ENCODE peak calls at places on chromosome 3, in ten cellular contexts. O is GM12878, W is tibial nerve, S is IMR-90, K is heart left ventricle, V is spleen, C is GM12891, B is ovary, J is Peyer's patch, E is NB4. R is an unnamed sample.
A peak's percentile ranks its signal among the peaks of the same experiment; 100 is the strongest.

GRCh38 chr3:109685084-109686079 is 348.0 kb upstream of the DPPA4 start:
- DNase-seq in J (no peak), W (peak; percentile 33), B (peak; percentile 41), C (no peak), V (no peak), S (peak; percentile 99), E (peak; percentile 8), O (no peak), K (peak; percentile 86), R (no peak)

GRCh38 chr3:11517601-11518000 is 126.1 kb downstream of the VGLL4 start:
- DNase-seq in C (no peak), O (no peak), W (no peak), E (no peak), B (no peak), J (no peak), V (no peak), S (no peak), K (no peak), R (no peak)

GRCh38 chr3:125116311-125117069 is 60.7 kb upstream of the HEG1 start:
- DNase-seq in C (no peak), J (no peak), V (no peak), K (no peak), W (no peak), O (no peak), S (peak; percentile 77), B (no peak), E (no peak), R (no peak)

GRCh38 chr3:13539671-13540070 is 9.3 kb upstream of the FBLN2 start:
- DNase-seq in J (no peak), S (peak; percentile 50), E (no peak), C (no peak), O (no peak), V (peak; percentile 53), K (no peak), B (peak; percentile 16), W (no peak), R (no peak)

GRCh38 chr3:86921981-86922680 is 68.8 kb downstream of the VGLL3 start:
- DNase-seq in B (no peak), J (no peak), O (no peak), V (no peak), E (no peak), S (peak; percentile 39), W (no peak), K (no peak), C (no peak), R (no peak)

GRCh38 chr3:73784647-73785420 is 160.1 kb upstream of the PDZRN3 start:
- DNase-seq in E (no peak), J (no peak), K (no peak), O (no peak), S (peak; percentile 60), W (no peak), C (no peak), V (no peak), B (no peak), R (no peak)

GRCh38 chr3:98812851-98813374 is 49.8 kb downstream of the ST3GAL6 start:
- DNase-seq in E (peak; percentile 55), V (no peak), B (no peak), O (no peak), J (no peak), C (peak; percentile 2), S (peak; percentile 50), K (no peak), W (no peak), R (peak; percentile 45)

GRCh38 chr3:170428095-170428494 is 9.4 kb downstream of the CLDN11 start:
- DNase-seq in C (no peak), K (no peak), S (no peak), J (no peak), B (no peak), O (no peak), E (no peak), W (no peak), V (no peak), R (no peak)

GRCh38 chr3:26624209-26624775 is 1.7 kb downstream of the LRRC3B start:
- DNase-seq in C (no peak), O (no peak), W (no peak), E (no peak), B (no peak), V (no peak), J (no peak), K (no peak), S (no peak), R (no peak)

GRCh38 chr3:193826126-193826795 is 233.3 kb downstream of the OPA1 start:
- DNase-seq in V (no peak), J (no peak), K (peak; percentile 46), E (peak; percentile 40), C (no peak), W (no peak), O (no peak), B (peak; percentile 62), S (peak; percentile 34), R (peak; percentile 48)

GRCh38 chr3:27556854-27557253 is 72.7 kb upstream of the SLC4A7 start:
- DNase-seq in V (no peak), S (peak; percentile 72), O (no peak), E (no peak), K (no peak), J (no peak), B (no peak), C (no peak), W (no peak), R (no peak)

GRCh38 chr3:71979155-71979554 is 194.2 kb upstream of the PROK2 start:
- DNase-seq in O (no peak), C (no peak), J (no peak), E (no peak), S (no peak), V (no peak), K (no peak), W (no peak), B (no peak), R (no peak)

GRCh38 chr3:193229851-193230250 is 11.2 kb upstream of the PLAAT1 start:
- DNase-seq in V (no peak), S (no peak), E (no peak), W (no peak), B (no peak), K (no peak), C (no peak), J (no peak), O (no peak), R (no peak)

GRCh38 chr3:15294914-15295313 is 37.5 kb downstream of the SH3BP5 start:
- DNase-seq in S (no peak), V (no peak), K (no peak), O (no peak), J (no peak), W (no peak), B (no peak), E (peak; percentile 40), C (no peak), R (no peak)
- TF ChIP-seq POLR2A in S (no peak), V (no peak), K (no peak), O (no peak), J (no peak), W (no peak), B (no peak), E (no peak), C (no peak), R (no peak)

DNA sequence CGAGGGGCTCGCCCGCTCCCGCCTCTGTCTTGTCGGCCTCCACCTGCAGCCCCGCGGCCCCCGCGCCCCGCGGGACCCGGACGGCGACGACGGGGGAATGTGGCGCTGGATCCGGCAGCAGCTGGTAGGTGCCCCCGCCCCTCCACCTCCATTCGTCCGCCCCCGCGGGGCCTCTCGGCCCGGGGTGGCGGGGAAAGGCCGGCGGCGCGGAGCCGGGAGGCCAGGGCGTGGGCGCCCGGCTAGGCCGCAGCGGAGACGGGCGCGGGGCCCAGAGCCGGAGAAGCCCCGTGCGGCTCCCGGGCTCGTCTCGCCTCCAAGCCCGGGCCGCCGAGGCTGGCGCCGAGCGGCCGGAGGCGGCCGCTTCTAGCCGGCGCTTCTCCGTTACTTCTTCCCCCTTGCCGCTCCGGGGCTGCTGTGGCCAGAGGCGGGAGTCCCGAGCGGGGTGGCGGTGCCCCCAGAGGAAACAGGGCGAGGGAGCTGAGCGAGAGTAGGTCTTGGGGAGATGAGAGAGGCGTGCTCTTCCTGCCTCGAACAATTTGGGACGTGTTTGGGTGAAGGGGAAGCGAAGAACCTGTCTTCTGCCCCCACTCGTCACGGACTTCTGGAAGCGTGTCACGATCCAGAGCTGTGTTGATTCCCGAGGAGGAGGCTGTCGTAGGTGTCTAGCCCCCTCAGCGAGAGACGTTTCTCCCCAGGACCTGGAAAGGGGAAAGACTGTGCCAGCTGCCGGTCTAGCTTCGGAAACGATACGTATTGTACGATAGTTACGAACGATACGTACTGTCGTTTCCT is 555 bp downstream of the ATP11B start:
- DNase-seq in S (peak; percentile 37), B (peak; percentile 73), C (peak; percentile 26), V (peak; percentile 90), K (peak; percentile 38), O (no peak), J (peak; percentile 73), W (no peak), E (peak; percentile 69), R (peak; percentile 86)
- TF ChIP-seq POLR2A in S (peak; percentile 36), B (no peak), C (no peak), V (no peak), K (no peak), O (peak; percentile 58), J (peak; percentile 44), W (no peak), E (no peak), R (peak; percentile 66)

GRCh38 chr3:10204921-10205320 is 40.2 kb downstream of the IRAK2 start:
- DNase-seq in E (no peak), S (peak; percentile 41), V (no peak), C (no peak), W (no peak), O (no peak), J (no peak), K (no peak), B (no peak), R (no peak)

GRCh38 chr3:10206166-10206511 is 41.4 kb downstream of the IRAK2 start:
- DNase-seq in E (no peak), C (no peak), S (no peak), W (no peak), V (no peak), B (no peak), K (no peak), O (no peak), J (no peak), R (no peak)

DNA sequence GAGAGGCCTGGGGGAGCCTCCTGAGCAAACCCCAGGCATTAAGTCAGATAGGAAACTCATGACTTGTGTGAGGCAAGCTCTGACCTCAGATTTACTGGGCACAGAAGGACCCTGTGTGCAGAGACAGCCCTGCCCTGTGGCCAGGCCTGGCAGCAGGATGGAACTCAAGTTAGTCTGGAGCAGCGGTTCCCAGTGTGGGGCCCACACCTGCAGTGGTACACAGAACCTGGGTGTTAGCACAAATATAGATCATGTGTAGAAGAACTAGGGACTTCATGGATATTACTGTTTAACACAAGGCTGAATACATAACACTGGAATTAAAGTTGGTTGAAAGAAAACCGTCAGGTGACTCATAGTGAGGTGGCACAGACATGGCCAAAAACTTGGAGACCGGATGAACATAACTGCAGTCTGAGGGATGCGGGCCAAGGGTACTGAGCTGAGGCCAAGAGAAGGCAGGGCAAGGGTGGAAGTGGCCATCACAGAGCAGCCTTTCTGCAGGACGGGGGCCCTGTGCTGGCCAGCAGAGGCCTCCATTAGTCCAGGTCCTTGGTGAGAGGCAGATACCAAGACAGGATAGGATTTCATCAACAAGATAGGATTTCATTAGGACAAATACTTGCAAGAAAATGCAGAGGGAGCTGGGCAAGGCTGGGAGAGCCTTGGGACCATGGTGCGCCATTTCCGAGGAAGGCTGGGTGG is 40.9 kb downstream of the IRAK2 start:
- DNase-seq in K (no peak), B (no peak), O (no peak), V (no peak), J (no peak), W (no peak), S (peak; percentile 95), E (no peak), C (no peak), R (no peak)
- TF ChIP-seq POLR2A in K (no peak), B (no peak), O (no peak), V (no peak), J (no peak), W (no peak), S (peak; percentile 76), E (no peak), C (no peak), R (no peak)

GRCh38 chr3:49017978-49018706 is at the start of gene DALRD3:
- DNase-seq in E (peak; percentile 84), O (no peak), J (peak; percentile 83), V (peak; percentile 92), S (peak; percentile 51), C (peak; percentile 76), B (peak; percentile 80), K (peak; percentile 72), W (peak; percentile 51), R (peak; percentile 75)
- TF ChIP-seq POLR2A in E (peak; percentile 46), O (no peak), J (peak; percentile 59), V (peak; percentile 42), S (peak; percentile 55), C (peak; percentile 68), B (peak; percentile 52), K (peak; percentile 67), W (peak; percentile 41), R (peak; percentile 65)